ENCODE peak calls at places on chromosomes 3 and 15, in four cellular contexts. X is dorsolateral prefrontal cortex; Q is breast epithelium; I is CD8-positive, alpha-beta T cell. Y is an unnamed sample.

GRCh38 chr3:113409676-113410075 is 31.6 kb downstream of the CFAP44 start:
- DNase-seq in X (no peak), Q (no peak), I (no peak), Y (no peak)

GRCh38 chr15:45678459-45679178 is 43.8 kb downstream of the SQOR start:
- DNase-seq in X (no peak), Q (no peak), I (no peak), Y (no peak)

GRCh38 chr3:11478167-11478566 is 165.5 kb downstream of the VGLL4 start:
- DNase-seq in X (no peak), Q (no peak), I (no peak), Y (no peak)

GRCh38 chr15:81256916-81257315 is 60.2 kb downstream of the IL16 start:
- DNase-seq in X (no peak), Q (no peak), I (no peak), Y (no peak)

GRCh38 chr15:63059573-63060216 is 17.1 kb downstream of the TPM1 start:
- DNase-seq in X (no peak), Q (no peak), I (no peak), Y (no peak)

GRCh38 chr15:39260791-39261190 is 320.1 kb upstream of the THBS1 start:
- DNase-seq in X (no peak), Q (no peak), I (no peak), Y (no peak)

GRCh38 chr3:130414457-130414856 is 69.0 kb downstream of the COL6A5 start:
- DNase-seq in X (no peak), Q (no peak), I (no peak), Y (peak; percentile 1)

GRCh38 chr15:36653851-36654250 is 74.4 kb downstream of the CDIN1 start:
- DNase-seq in X (no peak), Q (no peak), I (no peak), Y (no peak)

GRCh38 chr3:64440498-64440897 is 215.2 kb upstream of the PRICKLE2 start:
- DNase-seq in X (no peak), Q (peak; percentile 34), I (no peak), Y (no peak)

GRCh38 chr3:161559177-161559998 is 62.8 kb downstream of the OTOL1 start:
- DNase-seq in X (no peak), Q (no peak), I (no peak), Y (no peak)

GRCh38 chr3:65672876-65673815 is 365.6 kb downstream of the MAGI1 start:
- DNase-seq in X (peak; percentile 73), Q (no peak), I (no peak), Y (no peak)

GRCh38 chr15:40838756-40839155 is 5.1 kb upstream of the SPINT1 start:
- DNase-seq in X (no peak), Q (no peak), I (no peak), Y (no peak)

GRCh38 chr3:144843099-144843498 is 871.5 kb downstream of the DIPK2A start:
- DNase-seq in X (no peak), Q (no peak), I (no peak), Y (no peak)

GRCh38 chr3:183714622-183715021 is 17.0 kb downstream of the YEATS2 start:
- DNase-seq in X (no peak), Q (no peak), I (no peak), Y (no peak)

GRCh38 chr3:124774841-124775402 is 44.7 kb downstream of the UMPS start:
- DNase-seq in X (no peak), Q (no peak), I (no peak), Y (no peak)

GRCh38 chr3:152205097-152205593 is 63.6 kb upstream of the MBNL1 start:
- DNase-seq in X (no peak), Q (no peak), I (no peak), Y (peak; percentile 44)

GRCh38 chr3:95154775-95155174 is 1091.9 kb downstream of the NSUN3 start:
- DNase-seq in X (no peak), Q (no peak), I (no peak), Y (no peak)

GRCh38 chr3:63857311-63857710 is 6.3 kb downstream of the THOC7 start:
- DNase-seq in X (no peak), Q (no peak), I (no peak), Y (no peak)

GRCh38 chr15:47443839-47444238 is 273.5 kb upstream of the SEMA6D start:
- DNase-seq in X (no peak), Q (no peak), I (no peak), Y (no peak)

GRCh38 chr3:12705981-12706380 is 42.1 kb upstream of the RAF1 start:
- DNase-seq in X (no peak), Q (no peak), I (no peak), Y (no peak)

GRCh38 chr3:42090973-42091731 is at the start of gene TRAK1:
- DNase-seq in X (no peak), Q (peak; percentile 72), I (no peak), Y (no peak)

GRCh38 chr3:126880898-126881297 is 102.0 kb upstream of the PLXNA1 start:
- DNase-seq in X (no peak), Q (no peak), I (no peak), Y (no peak)

GRCh38 chr3:42025388-42026138 is 63.7 kb upstream of the ULK4 start:
- DNase-seq in X (peak; percentile 71), Q (peak; percentile 92), I (no peak), Y (no peak)

GRCh38 chr3:19216669-19217337 is 68.5 kb downstream of the KCNH8 start:
- DNase-seq in X (no peak), Q (peak; percentile 20), I (no peak), Y (no peak)

GRCh38 chr3:153599685-153600084 is 437.7 kb downstream of the RAP2B start:
- DNase-seq in X (no peak), Q (peak; percentile 18), I (no peak), Y (no peak)

GRCh38 chr3:42408156-42408555 is 2.3 kb downstream of the LYZL4 start:
- DNase-seq in X (no peak), Q (no peak), I (no peak), Y (no peak)

GRCh38 chr3:15768421-15769255 is 29.1 kb downstream of the ANKRD28 start:
- DNase-seq in X (no peak), Q (no peak), I (no peak), Y (peak; percentile 67)

GRCh38 chr3:57066471-57066870 is 6.0 kb downstream of the SPATA12 start:
- DNase-seq in X (no peak), Q (no peak), I (no peak), Y (no peak)

GRCh38 chr3:57069471-57070010 is 9.1 kb downstream of the SPATA12 start:
- DNase-seq in X (no peak), Q (no peak), I (no peak), Y (no peak)

GRCh38 chr3:57065588-57065987 is 5.1 kb downstream of the SPATA12 start:
- DNase-seq in X (no peak), Q (no peak), I (no peak), Y (no peak)

GRCh38 chr3:57064615-57065014 is 4.2 kb downstream of the SPATA12 start:
- DNase-seq in X (no peak), Q (no peak), I (no peak), Y (no peak)

DNA sequence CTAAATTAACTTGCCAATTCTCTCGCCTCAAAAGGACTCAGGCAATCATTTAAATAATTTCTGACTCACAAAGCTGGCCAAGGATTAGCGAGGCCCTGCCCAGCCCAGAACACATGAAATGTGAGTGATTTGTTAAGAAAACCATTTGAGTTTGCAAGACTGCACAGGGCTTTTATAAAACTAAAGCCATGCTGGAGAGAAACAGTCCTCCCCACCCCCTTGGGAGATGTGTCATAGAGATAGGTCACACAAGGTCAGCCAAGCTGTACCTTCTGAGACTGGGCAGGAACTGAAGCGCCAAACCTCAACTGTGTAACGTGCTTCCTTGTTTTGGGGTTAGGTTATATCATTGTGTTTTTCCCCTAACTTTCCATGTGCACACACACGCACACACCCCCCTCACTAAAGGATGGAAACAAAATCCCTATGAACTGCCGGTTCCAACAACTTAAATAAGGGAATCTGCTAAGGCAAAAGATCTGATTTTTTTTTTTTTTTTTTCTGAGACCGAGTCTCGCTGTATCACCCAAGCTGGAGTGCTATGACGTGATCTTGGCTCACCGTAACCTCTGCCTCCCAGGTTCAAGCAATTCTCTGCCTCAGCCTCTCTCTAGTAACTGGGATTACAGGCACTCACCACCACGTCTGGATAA is 8.1 kb downstream of the SPATA12 start:
- DNase-seq in X (no peak), Q (peak; percentile 54), I (no peak), Y (peak; percentile 76)
- H3K4me3 ChIP-seq in X (no peak overlapping the region), Q (peak overlapping the region; percentile 17), I (no peak overlapping the region), Y (no peak overlapping the region)

DNA sequence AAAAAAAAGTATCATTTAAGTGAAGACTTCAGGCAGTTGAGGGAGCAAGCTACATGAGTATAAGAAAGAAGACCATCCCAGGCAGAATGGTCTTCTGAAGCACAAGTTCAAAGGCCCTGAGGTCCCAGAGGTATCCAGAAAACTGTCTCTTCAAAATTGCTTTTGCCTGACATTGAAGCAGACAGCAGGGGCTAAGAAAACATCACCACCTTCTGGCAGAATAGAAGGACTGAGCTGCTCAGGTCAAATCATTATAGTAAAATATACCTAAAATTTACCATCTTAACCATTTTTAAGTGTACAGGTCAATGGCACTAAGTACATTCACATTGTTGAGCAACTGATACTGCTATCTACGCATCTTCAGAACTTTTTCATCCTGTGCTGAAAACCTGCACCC is 16.4 kb downstream of the GPR160 start:
- DNase-seq in X (no peak), Q (no peak), I (no peak), Y (no peak)
- TF ChIP-seq CTCF in X (no peak), Q (no peak), I (peak; percentile 21), Y (peak; percentile 66)

DNA sequence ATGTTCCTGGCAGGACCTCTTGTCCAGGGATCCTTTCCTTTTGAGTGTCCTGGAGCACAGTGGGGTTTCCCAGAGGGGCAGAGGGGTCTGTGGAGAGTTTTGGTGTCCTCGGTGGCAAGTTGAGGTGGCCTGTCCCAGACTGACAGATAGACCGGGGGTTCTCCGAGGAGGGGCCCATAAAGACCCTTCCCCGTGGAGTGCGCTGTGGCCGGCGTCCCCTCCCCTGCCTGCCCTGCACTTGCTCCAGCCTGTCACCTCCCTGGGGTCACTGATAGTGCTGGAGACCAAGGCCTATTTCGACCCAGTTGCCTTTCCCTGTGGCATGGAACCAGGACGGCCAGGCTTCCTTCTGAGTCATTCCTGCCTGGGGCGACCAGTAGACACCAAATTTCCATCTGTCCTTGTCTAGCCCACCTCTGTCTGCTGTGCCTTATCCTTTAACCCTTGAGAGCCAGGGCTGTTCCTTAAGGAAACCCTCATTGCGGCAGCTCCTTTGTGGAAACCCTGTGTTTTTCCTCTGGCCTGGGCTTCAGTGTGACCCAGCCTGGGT is 2.9 kb downstream of the MUC4 start:
- DNase-seq in X (no peak), Q (no peak), I (no peak), Y (no peak)
- H3K4me3 ChIP-seq in X (no peak overlapping the region), Q (no peak overlapping the region), I (no peak overlapping the region), Y (no peak overlapping the region)

GRCh38 chr3:45042162-45042561 is 16.1 kb downstream of the CLEC3B start:
- DNase-seq in X (no peak), Q (no peak), I (no peak), Y (no peak)

GRCh38 chr3:45038096-45038455 is 12.0 kb downstream of the CLEC3B start:
- DNase-seq in X (no peak), Q (no peak), I (no peak), Y (no peak)

GRCh38 chr3:45041666-45042065 is 15.6 kb downstream of the CLEC3B start:
- DNase-seq in X (no peak), Q (no peak), I (no peak), Y (no peak)

GRCh38 chr3:45048244-45048643 is 22.1 kb downstream of the CLEC3B start:
- DNase-seq in X (no peak), Q (no peak), I (no peak), Y (no peak)

DNA sequence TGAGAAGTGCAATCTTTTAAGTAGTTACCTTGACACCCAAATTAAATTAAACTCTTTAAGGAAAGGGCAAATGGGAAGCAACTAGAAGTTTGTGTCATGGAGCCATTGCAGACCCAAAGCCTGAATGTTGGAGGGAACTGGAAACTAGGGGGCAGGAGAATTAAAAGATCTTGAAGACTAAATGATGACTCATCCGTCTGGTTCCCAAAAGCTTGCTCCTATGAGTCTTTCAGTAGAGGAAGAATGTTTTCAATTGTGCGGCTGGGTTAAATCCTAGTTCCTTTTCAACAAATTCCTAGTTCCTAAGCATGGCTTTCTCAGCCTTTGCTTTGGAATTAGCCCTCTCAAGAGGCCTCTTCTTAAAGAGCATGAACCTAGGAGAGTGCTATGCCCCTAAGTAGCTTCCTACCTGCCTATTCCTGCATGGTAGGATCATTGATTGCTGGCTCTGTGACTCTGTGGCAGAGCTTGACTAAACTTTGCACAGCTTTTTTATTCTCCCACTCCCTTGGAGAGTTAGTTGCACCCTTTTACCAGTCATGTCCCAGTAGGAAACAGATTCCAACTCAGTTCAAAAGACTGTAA is 17.7 kb downstream of the CLEC3B start:
- DNase-seq in X (no peak), Q (no peak), I (no peak), Y (no peak)
- TF ChIP-seq CTCF in X (no peak), Q (no peak), I (no peak), Y (no peak)

Y was measured in GM06990.